ENCODE peak calls at places on chromosomes 12 and 14, in five cellular contexts. P, V, K, D and X are unnamed samples.

GRCh38 chr12:83665755-83666154 is 979.0 kb downstream of the TMTC2 start:
- DNase-seq in V (no peak), P (no peak), D (no peak), K (no peak), X (no peak)

GRCh38 chr12:121538699-121539061 is 42.1 kb downstream of the KDM2B start:
- DNase-seq in V (peak), P (no peak), K (peak), D (no peak), X (peak)

GRCh38 chr12:40802656-40803055 is 110.4 kb downstream of the CNTN1 start:
- DNase-seq in V (no peak), K (no peak), P (peak), D (no peak), X (no peak)

GRCh38 chr12:123757555-123757954 is 4.5 kb upstream of the DNAH10 start:
- DNase-seq in V (no peak), K (no peak), P (peak), D (no peak), X (no peak)

GRCh38 chr12:5268424-5269210 is 163.3 kb upstream of the NTF3 start:
- DNase-seq in K (no peak), D (no peak), P (no peak), V (no peak), X (no peak)

GRCh38 chr12:109726106-109726497 is 12.5 kb downstream of the FAM222A start:
- DNase-seq in P (no peak), K (no peak), D (no peak), V (no peak), X (no peak)

GRCh38 chr14:100330007-100330344 is 6.8 kb downstream of the SLC25A47 start:
- DNase-seq in V (no peak), K (no peak), D (no peak), P (no peak), X (no peak)

GRCh38 chr12:75862692-75863471 is 168.7 kb downstream of the PHLDA1 start:
- DNase-seq in V (no peak), D (no peak), P (peak), K (no peak), X (no peak)

GRCh38 chr14:75059642-75060041 is 4.2 kb downstream of the ACYP1 start:
- DNase-seq in V (no peak), K (no peak), P (peak), D (no peak), X (no peak)

GRCh38 chr14:65302571-65303184 is 109.9 kb upstream of the FUT8 start:
- DNase-seq in D (peak), P (no peak), K (peak), V (no peak), X (no peak)